ENCODE peak calls at places on chromosomes 4 and X, in ten cellular contexts. V is suprapubic skin, K is H1, U is transverse colon, B is A549, M is stomach, X is K562, N is ovary, T is GM12878, J is upper lobe of left lung. I is an unnamed sample.

GRCh38 chr4:97270051-97270450 is 873.2 kb downstream of the STPG2 start:
- DNase-seq in V (no peak), K (no peak), U (no peak), B (no peak), M (no peak), X (no peak), N (no peak), T (no peak), J (no peak), I (no peak)

GRCh38 chr4:163816494-163816893 is 322.0 kb downstream of the TMA16 start:
- DNase-seq in V (no peak), K (no peak), U (no peak), B (no peak), M (no peak), X (no peak), N (no peak), T (no peak), J (no peak), I (no peak)

GRCh38 chr4:55398461-55398860 is 2.7 kb downstream of the TMEM165 start:
- DNase-seq in V (no peak), K (no peak), U (no peak), B (no peak), M (no peak), X (no peak), N (no peak), T (no peak), J (no peak), I (no peak)

GRCh38 chr4:39613093-39613656 is 25.5 kb downstream of the SMIM14 start:
- DNase-seq in V (no peak), K (no peak), U (no peak), B (no peak), M (no peak), X (no peak), N (no peak), T (no peak), J (no peak), I (no peak)

GRCh38 chrX:132199941-132200340 is 19.3 kb downstream of the RAP2C start:
- DNase-seq in V (no peak), K (no peak), U (no peak), B (no peak), M (no peak), X (no peak), N (no peak), T (no peak), J (no peak), I (no peak)

GRCh38 chr4:169757575-169758184 is at the start of gene HPF1:
- DNase-seq in V (peak), K (peak), U (peak), B (peak), M (peak), X (peak), N (peak), T (peak), J (peak), I (peak)

GRCh38 chrX:48071986-48072605 is 656 bp upstream of the ZNF630 start:
- DNase-seq in V (no peak), K (no peak), U (no peak), B (no peak), M (no peak), X (no peak), N (no peak), T (no peak), J (no peak), I (no peak)

GRCh38 chr4:150411527-150411926 is 170.4 kb upstream of the MAB21L2 start:
- DNase-seq in V (no peak), K (no peak), U (no peak), B (no peak), M (no peak), X (no peak), N (no peak), T (no peak), J (no peak), I (no peak)

GRCh38 chrX:7889138-7889537 is 38.1 kb downstream of the PNPLA4 start:
- DNase-seq in V (no peak), K (no peak), U (no peak), B (no peak), M (no peak), X (no peak), N (no peak), T (no peak), J (no peak), I (no peak)

GRCh38 chrX:65750674-65751469 is 83.4 kb downstream of the MSN start:
- DNase-seq in V (no peak), K (no peak), U (peak), B (no peak), M (no peak), X (no peak), N (no peak), T (peak), J (peak), I (no peak)

GRCh38 chr4:137427411-137427810 is 104.9 kb downstream of the PCDH18 start:
- DNase-seq in V (no peak), K (no peak), U (no peak), B (no peak), M (no peak), X (no peak), N (no peak), T (no peak), J (no peak), I (no peak)

GRCh38 chrX:136710324-136710951 is 62.5 kb downstream of the CD40LG start:
- DNase-seq in V (no peak), K (no peak), U (no peak), B (no peak), M (no peak), X (no peak), N (no peak), T (no peak), J (no peak), I (no peak)

GRCh38 chrX:13774696-13775095 is 40.1 kb downstream of the OFD1 start:
- DNase-seq in V (no peak), K (no peak), U (no peak), B (no peak), M (no peak), X (no peak), N (no peak), T (no peak), J (no peak), I (no peak)

GRCh38 chr4:84660606-84661005 is 77.7 kb downstream of the CDS1 start:
- DNase-seq in V (no peak), K (no peak), U (no peak), B (no peak), M (no peak), X (no peak), N (no peak), T (no peak), J (no peak), I (no peak)

GRCh38 chr4:43331226-43332078 is 438.9 kb downstream of the GRXCR1 start:
- DNase-seq in V (no peak), K (no peak), U (no peak), B (no peak), M (no peak), X (no peak), N (no peak), T (no peak), J (no peak), I (no peak)

GRCh38 chr4:155948541-155948940 is 5.1 kb downstream of the CTSO start:
- DNase-seq in V (no peak), K (no peak), U (no peak), B (no peak), M (no peak), X (no peak), N (no peak), T (no peak), J (no peak), I (no peak)

GRCh38 chr4:15331930-15332329 is 95.9 kb upstream of the C1QTNF7 start:
- DNase-seq in V (no peak), K (no peak), U (no peak), B (no peak), M (no peak), X (no peak), N (no peak), T (no peak), J (no peak), I (no peak)

DNA sequence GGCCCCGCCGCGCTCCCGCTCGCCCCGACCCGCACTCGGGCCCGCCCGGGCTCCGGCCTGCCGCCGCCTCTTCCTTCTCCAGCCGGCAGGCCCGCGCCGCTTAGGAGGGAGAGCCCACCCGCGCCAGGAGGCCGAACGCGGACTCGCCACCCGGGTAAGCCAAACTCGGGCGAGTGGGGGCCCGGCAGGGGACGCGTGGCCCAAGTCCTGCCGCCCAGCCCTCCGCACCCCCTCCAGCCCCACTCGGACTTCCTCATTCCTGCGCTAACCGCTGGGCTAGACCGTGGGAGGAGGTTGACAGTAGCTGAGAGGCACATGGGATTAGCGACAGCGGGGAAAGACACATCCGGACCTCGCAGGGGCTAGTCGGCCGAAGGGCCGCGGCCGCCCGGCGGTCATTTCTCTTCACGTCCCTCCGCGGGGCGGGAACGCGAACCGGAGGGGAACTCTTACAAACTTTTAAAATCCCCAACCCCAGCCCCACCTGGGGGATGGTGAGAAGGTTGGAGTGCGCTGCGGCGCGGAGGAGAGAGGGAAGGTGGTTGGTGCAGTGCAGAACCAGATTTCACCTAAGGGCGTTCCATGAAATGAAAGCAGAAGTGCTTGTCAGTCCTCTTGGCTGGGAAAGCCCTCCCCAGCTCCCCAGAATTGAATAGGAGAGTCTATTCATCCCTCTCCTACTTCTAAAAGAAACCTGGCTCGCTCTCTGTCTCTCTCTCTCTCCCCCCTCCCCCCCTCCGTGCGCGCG is 650 bp downstream of the NFKB1 start:
- DNase-seq in V (peak), K (no peak), U (peak), B (no peak), M (peak), X (peak), N (peak), T (peak), J (peak), I (peak)
- TF ChIP-seq POLR2A in V (no peak), K (no peak), U (peak), B (peak), M (peak), X (peak), N (peak), T (peak), J (no peak), I (peak)

DNA sequence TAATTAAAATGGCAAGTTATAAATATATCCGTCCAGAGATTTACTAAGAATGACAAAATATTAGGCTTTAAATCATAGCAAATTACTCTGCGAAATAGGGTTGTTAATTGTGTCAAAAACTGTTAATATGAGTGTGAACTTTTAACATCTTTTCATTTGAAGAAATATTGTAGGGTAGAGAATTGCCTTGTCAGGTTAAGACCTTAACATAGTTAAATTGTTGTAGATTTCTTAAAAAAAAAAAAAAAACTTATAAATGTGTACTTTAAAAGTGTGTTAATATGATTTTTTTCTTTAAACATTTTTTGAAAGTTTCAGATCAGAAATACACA is 107.7 kb upstream of the TLR2 start:
- DNase-seq in V (no peak), K (no peak), U (no peak), B (no peak), M (no peak), X (no peak), N (no peak), T (no peak), J (no peak), I (no peak)
- TF ChIP-seq CTCF in V (no peak), K (no peak), U (no peak), B (no peak), M (no peak), X (no peak), N (no peak), T (no peak), J (no peak), I (no peak)

GRCh38 chrX:41758391-41758790 is 34.4 kb downstream of the GPR82 start:
- DNase-seq in V (no peak), K (no peak), U (no peak), B (no peak), M (no peak), X (no peak), N (no peak), T (no peak), J (no peak), I (no peak)

GRCh38 chrX:41761169-41761568 is 37.2 kb downstream of the GPR82 start:
- DNase-seq in V (no peak), K (no peak), U (no peak), B (no peak), M (no peak), X (no peak), N (no peak), T (no peak), J (no peak), I (no peak)

GRCh38 chrX:41761702-41762101 is 37.7 kb downstream of the GPR82 start:
- DNase-seq in V (no peak), K (no peak), U (no peak), B (no peak), M (no peak), X (no peak), N (no peak), T (no peak), J (no peak), I (no peak)

DNA sequence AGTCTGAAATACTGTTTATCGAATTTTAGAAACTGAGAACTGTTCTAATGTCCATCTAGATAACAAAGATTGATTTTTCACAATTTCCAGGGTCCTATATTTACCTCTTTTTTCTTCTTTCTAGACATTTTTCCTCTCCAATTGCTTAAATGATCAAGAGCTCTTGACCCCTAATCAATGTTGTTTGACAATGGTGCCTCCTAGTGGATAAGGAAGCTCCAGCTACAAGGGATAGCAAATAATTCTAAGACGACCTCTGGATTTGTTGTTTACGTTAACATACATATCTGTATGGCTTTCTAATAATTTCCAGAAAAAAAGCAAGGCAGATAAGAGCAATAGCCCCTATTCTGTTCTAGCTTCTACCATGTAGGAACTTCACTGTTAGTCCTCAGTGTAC is 35.8 kb downstream of the GPR82 start:
- DNase-seq in V (no peak), K (no peak), U (no peak), B (no peak), M (no peak), X (peak), N (no peak), T (no peak), J (no peak), I (no peak)
- TF ChIP-seq EP300 in V (no peak), K (no peak), U (no peak), B (no peak), M (no peak), X (no peak), N (no peak), T (no peak), J (no peak), I (no peak)

GRCh38 chr4:110195561-110196205 is 2.7 kb downstream of the ELOVL6 start:
- DNase-seq in V (no peak), K (no peak), U (no peak), B (peak), M (no peak), X (no peak), N (no peak), T (no peak), J (no peak), I (no peak)
- TF ChIP-seq POLR2A in V (no peak), K (no peak), U (no peak), B (no peak), M (no peak), X (no peak), N (no peak), T (no peak), J (no peak), I (no peak)

DNA sequence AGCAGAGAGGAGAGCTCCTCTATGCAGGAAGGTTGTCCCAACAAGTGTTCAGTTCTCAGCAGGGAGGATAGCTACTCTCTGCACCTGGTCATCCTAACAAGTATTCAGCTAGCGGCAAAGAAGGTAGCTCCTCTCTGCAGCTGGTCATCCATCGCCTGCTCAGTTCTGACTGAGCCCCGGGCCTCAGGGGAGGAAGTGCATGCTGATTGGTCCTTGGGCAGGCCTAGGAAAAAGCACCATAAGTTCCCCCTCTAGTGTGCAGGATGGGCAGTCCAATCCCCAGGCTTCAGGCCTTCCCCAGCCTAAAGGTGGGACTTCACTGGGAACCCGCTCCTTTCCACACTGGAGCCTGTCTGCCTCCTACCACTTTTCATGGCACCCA is 4.4 kb upstream of the FBXW7 start:
- DNase-seq in V (no peak), K (peak), U (no peak), B (no peak), M (no peak), X (no peak), N (no peak), T (no peak), J (no peak), I (no peak)
- TF ChIP-seq CTCF in V (no peak), K (peak), U (no peak), B (no peak), M (no peak), X (no peak), N (no peak), T (no peak), J (no peak), I (no peak)

GRCh38 chr4:173177232-173177631 is 8.6 kb downstream of the GALNT7 start:
- DNase-seq in V (no peak), K (no peak), U (no peak), B (no peak), M (no peak), X (no peak), N (no peak), T (no peak), J (no peak), I (no peak)
- TF ChIP-seq EP300 in V (no peak), K (no peak), U (no peak), B (no peak), M (no peak), X (no peak), N (no peak), T (no peak), J (no peak), I (no peak)

DNA sequence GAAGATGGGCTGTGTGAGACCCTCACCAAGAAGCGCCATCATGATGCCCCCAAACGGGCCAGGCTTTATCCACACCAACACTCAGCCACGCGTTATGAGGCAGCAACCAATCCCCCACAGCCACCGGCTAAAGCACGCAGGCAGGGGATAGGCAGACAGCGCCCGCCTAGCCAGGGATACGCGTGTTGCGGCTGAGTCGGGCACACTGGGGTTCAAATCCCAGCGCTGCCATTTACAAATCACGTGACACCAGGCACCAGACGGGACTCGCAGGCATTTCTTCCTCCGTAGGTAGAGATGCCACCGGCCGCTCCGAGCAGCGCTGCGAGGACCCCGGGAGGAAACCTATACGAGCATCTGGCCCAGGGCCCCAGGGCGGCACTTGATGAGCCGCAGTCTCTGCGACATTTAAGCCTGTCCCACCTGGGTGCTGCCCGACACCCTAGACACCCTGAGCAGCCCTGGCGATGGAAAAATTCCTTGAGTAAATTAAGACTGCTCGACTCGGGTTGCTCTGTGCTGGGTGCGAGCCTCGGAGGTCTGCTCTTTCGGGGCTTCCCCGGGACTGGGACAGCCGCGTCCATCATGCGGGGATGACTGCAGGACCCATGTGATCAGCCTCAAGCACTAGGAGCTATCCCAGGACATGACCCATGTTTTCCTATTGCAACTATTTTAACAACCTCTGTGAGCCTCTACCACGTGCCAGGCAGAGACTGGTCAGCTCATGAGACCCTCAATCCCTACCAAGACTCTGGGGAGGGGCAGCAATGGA is 6.3 kb downstream of the ABLIM2 start:
- DNase-seq in V (no peak), K (no peak), U (no peak), B (no peak), M (no peak), X (no peak), N (no peak), T (no peak), J (no peak), I (no peak)
- TF ChIP-seq POLR2A in V (no peak), K (no peak), U (no peak), B (no peak), M (no peak), X (no peak), N (no peak), T (no peak), J (no peak), I (no peak)

GRCh38 chr4:177190995-177191568 is 118.6 kb upstream of the NEIL3 start:
- DNase-seq in V (no peak), K (no peak), U (no peak), B (no peak), M (no peak), X (no peak), N (no peak), T (no peak), J (no peak), I (no peak)
- TF ChIP-seq CTCF in V (no peak), K (no peak), U (no peak), B (no peak), M (no peak), X (no peak), N (no peak), T (no peak), J (no peak), I (no peak)

DNA sequence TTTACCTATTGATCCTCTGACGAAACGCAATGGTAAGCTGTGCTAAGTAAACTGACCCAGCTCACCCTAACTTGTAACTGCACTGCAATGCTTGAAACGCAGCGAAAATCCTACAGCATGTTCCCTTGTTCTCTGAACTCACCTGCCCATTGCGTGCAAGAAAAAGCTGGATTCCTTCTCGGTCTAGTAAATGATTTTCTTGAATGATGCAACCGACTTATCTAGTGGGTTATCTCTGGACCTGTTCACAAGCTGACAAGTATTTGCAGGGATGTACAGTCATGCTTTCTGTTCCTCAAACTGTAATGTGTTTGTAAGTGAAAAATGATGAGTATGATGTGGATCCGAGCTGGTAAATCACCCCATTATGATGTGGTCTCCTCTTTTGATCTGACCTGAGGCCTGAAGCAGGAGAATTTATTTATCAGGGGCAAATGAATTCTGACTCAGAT is 140.1 kb downstream of the BTC start:
- DNase-seq in V (no peak), K (no peak), U (no peak), B (peak), M (no peak), X (no peak), N (no peak), T (peak), J (no peak), I (no peak)
- TF ChIP-seq EP300 in V (no peak), K (no peak), U (no peak), B (peak), M (no peak), X (no peak), N (no peak), T (peak), J (no peak), I (no peak)

I was measured in tibial nerve.